ENCODE peak calls at places on chromosomes 13 and 19, in five cellular contexts. E is fibroblast of lung, F is ovary, B is AG04450, T is neural progenitor cell. R is an unnamed sample.
A peak's percentile ranks its signal among the peaks of the same experiment; 100 is the strongest.

GRCh38 chr13:59229401-59229800 is 934.3 kb downstream of the DIAPH3 start:
- DNase-seq in B (no peak), E (no peak), T (no peak), F (no peak), R (no peak)

GRCh38 chr19:40802300-40803169 is 3.5 kb downstream of the EGLN2 start:
- DNase-seq in T (no peak), E (no peak), F (peak; percentile 79), B (no peak), R (peak; percentile 83)

GRCh38 chr13:31670831-31671617 is 68.3 kb upstream of the RXFP2 start:
- DNase-seq in B (no peak), E (no peak), T (no peak), F (no peak), R (no peak)

GRCh38 chr13:73054712-73055111 is 4.1 kb upstream of the KLF5 start:
- DNase-seq in B (no peak), T (no peak), E (no peak), F (no peak), R (no peak)

GRCh38 chr19:53994811-53995210 is 3.4 kb downstream of the CACNG6 start:
- DNase-seq in F (no peak), E (peak; percentile 21), T (no peak), B (no peak), R (no peak)

GRCh38 chr19:50332264-50333038 is 3.3 kb upstream of the KCNC3 start:
- DNase-seq in F (no peak), E (no peak), T (peak; percentile 77), B (no peak), R (no peak)

GRCh38 chr19:14440049-14440448 is 6.9 kb downstream of the PKN1 start:
- DNase-seq in F (no peak), T (no peak), E (no peak), B (no peak), R (peak; percentile 71)

GRCh38 chr19:55581828-55582223 is 1.2 kb upstream of the ZNF579 start:
- DNase-seq in F (no peak), T (no peak), B (no peak), E (no peak), R (no peak)

GRCh38 chr13:72180253-72180952 is 313.4 kb upstream of the DACH1 start:
- DNase-seq in F (no peak), T (peak; percentile 8), B (no peak), E (peak; percentile 92), R (no peak)

GRCh38 chr13:112733661-112734379 is 44.0 kb downstream of the ATP11A start:
- DNase-seq in B (no peak), F (no peak), T (peak; percentile 89), E (peak; percentile 27), R (no peak)

GRCh38 chr13:95743192-95743591 is 66.3 kb downstream of the DNAJC3 start:
- DNase-seq in T (no peak), E (no peak), B (no peak), F (no peak), R (no peak)

GRCh38 chr13:95250961-95251360 is 50.3 kb downstream of the ABCC4 start:
- DNase-seq in F (no peak), T (no peak), E (no peak), B (no peak), R (no peak)

GRCh38 chr13:26425439-26426358 is 131.8 kb upstream of the WASF3 start:
- DNase-seq in T (no peak), B (peak; percentile 37), F (no peak), E (peak; percentile 68), R (no peak)

GRCh38 chr13:97648881-97649224 is 214.9 kb downstream of the RAP2A start:
- DNase-seq in E (no peak), B (no peak), F (no peak), T (no peak), R (no peak)

GRCh38 chr19:32172761-32173160 is 172.6 kb upstream of the ZNF507 start:
- DNase-seq in T (peak; percentile 36), F (no peak), E (no peak), B (no peak), R (no peak)

GRCh38 chr19:35295792-35296462 is 4.0 kb downstream of the MAG start:
- DNase-seq in B (no peak), F (no peak), E (no peak), T (no peak), R (no peak)

GRCh38 chr13:80307401-80307987 is 33.4 kb downstream of the SPRY2 start:
- DNase-seq in F (no peak), B (no peak), E (no peak), T (no peak), R (no peak)

GRCh38 chr13:41561179-41561578 is 103.8 kb downstream of the RGCC start:
- DNase-seq in E (peak; percentile 47), F (no peak), T (no peak), B (no peak), R (no peak)

GRCh38 chr13:37695200-37695599 is 96.6 kb upstream of the POSTN start:
- DNase-seq in T (no peak), F (no peak), B (no peak), E (no peak), R (no peak)

GRCh38 chr13:35164324-35164932 is 222.4 kb downstream of the NBEA start:
- DNase-seq in E (peak; percentile 37), F (no peak), T (peak; percentile 46), B (no peak), R (no peak)

GRCh38 chr19:50557009-50557613 is 11.1 kb downstream of the LRRC4B start:
- DNase-seq in F (no peak), T (peak; percentile 46), B (no peak), E (no peak), R (no peak)

GRCh38 chr19:373391-374182 is 29.0 kb upstream of the MIER2 start:
- DNase-seq in B (no peak), E (no peak), F (no peak), T (no peak), R (no peak)

GRCh38 chr19:44903602-44904425 is 1.8 kb upstream of the APOE start:
- DNase-seq in B (no peak), F (peak; percentile 81), E (peak; percentile 36), T (peak; percentile 73), R (peak; percentile 79)

GRCh38 chr19:48436586-48436985 is 9.2 kb upstream of the GRWD1 start:
- DNase-seq in F (no peak), B (no peak), T (no peak), E (no peak), R (no peak)

GRCh38 chr19:31572671-31573298 is 223.5 kb upstream of the TSHZ3 start:
- DNase-seq in B (no peak), T (peak; percentile 23), F (no peak), E (no peak), R (no peak)

GRCh38 chr13:33940898-33941297 is 122.9 kb downstream of the RFC3 start:
- DNase-seq in F (no peak), E (no peak), B (no peak), T (peak; percentile 45), R (no peak)

GRCh38 chr19:38440592-38440991 is 7.1 kb downstream of the RYR1 start:
- DNase-seq in T (no peak), B (no peak), F (no peak), E (no peak), R (no peak)

GRCh38 chr19:38442736-38443135 is 9.2 kb downstream of the RYR1 start:
- DNase-seq in F (no peak), T (no peak), E (no peak), B (no peak), R (no peak)

GRCh38 chr19:38444026-38444425 is 10.5 kb downstream of the RYR1 start:
- DNase-seq in F (no peak), E (no peak), T (no peak), B (no peak), R (no peak)

GRCh38 chr19:38443458-38444001 is 10.0 kb downstream of the RYR1 start:
- DNase-seq in E (no peak), F (no peak), B (no peak), T (no peak), R (no peak)

DNA sequence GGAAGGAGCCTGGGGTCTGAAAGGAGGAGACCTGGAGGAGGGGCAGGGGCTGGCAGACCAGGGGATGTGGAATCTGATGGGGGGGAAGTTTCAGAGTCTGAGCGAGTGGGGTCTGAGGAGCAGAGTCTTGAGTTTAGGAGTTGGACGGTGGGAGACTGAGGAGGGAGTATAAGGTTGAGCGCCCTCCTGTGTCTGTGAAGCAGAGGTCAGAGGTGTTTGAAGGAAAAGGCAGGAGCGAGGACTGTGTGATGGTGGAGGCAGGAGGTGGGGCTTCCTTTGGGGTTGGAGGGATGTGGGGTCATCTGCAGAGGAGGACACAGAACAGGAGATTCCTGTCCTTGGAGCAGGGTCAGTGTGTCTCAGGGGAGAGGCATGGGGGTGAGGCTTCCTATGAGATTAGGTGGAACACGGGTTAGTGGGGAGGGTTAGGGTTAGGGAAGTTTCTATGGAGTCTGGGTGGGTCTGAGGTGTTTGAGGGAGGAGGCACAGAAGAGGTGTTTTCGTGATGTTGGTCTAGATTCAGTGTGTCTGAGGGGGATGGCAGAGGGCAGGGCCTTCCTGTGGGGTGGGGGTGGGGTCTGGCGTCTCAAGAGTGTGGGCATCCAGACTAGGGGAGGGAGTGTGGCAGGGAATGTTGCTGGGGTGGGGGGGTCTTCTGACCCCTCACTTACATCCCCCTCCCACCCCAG is 8.3 kb downstream of the RYR1 start:
- DNase-seq in B (no peak), F (no peak), T (peak; percentile 71), E (no peak), R (no peak)
- TF ChIP-seq CTCF in B (peak; percentile 8), F (no peak), T (peak; percentile 61), E (no peak), R (no peak)

GRCh38 chr13:99988469-99989375 is 7.1 kb downstream of the ZIC2 start:
- DNase-seq in T (peak; percentile 70), F (no peak), E (no peak), B (no peak), R (no peak)

GRCh38 chr13:99991013-99991805 is 9.6 kb downstream of the ZIC2 start:
- DNase-seq in F (no peak), E (no peak), B (no peak), T (peak; percentile 39), R (no peak)

GRCh38 chr13:99989376-99990044 is 7.9 kb downstream of the ZIC2 start:
- DNase-seq in E (no peak), F (no peak), T (peak; percentile 56), B (no peak), R (no peak)

GRCh38 chr13:99991806-99992242 is 10.2 kb downstream of the ZIC2 start:
- DNase-seq in B (no peak), F (no peak), T (peak; percentile 83), E (no peak), R (no peak)

GRCh38 chr13:99990045-99990977 is 8.7 kb downstream of the ZIC2 start:
- DNase-seq in E (no peak), B (no peak), T (peak; percentile 63), F (no peak), R (no peak)
- H3K27me3 ChIP-seq in E (peaks cover 82% of the 10 kb centered on the region), B (peaks cover 95% of the 10 kb centered on the region), T (peaks cover 80% of the 10 kb centered on the region), F (no peaks in the 10 kb centered on the region), R (peaks cover 95% of the 10 kb centered on the region)

DNA sequence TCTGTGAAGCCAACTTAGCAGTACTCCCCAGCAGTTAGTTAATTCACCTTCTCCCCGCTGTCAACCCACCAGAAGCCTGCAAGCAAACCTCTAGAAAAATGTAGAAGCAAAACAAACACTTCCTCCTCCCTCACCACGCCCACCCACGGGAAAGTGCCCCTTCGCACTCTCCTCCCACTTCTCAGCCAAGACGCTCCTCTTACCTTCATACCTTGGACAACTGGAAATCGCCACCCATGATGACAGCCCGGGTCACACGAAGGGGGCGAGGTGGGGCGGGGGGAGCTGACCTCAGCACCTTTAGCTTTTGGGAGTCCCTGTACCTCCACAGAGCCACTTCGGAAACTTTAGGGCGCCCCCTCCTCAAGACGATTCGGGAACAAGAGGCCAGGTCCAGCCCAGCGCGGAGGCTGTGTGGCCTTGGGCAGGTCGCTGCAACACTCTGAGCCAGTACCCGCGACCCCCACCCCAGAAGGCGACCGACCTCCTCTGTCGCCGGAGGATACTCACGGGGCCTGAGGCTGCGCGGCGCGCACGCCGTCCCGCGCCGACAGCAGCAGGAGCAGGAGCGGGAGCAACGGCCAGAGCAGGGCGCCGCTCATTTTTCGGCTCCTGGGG is 460 bp downstream of the CPAMD8 start:
- DNase-seq in T (peak; percentile 44), E (no peak), B (no peak), F (no peak), R (no peak)
- H3K4me3 ChIP-seq in T (peak overlapping the region; percentile 91), E (no peak overlapping the region), B (no peak overlapping the region), F (no peak overlapping the region), R (peak overlapping the region; percentile 11)

GRCh38 chr13:78764665-78765064 is 105.7 kb upstream of the OBI1 start:
- DNase-seq in T (peak; percentile 26), B (no peak), E (no peak), F (no peak), R (no peak)
- TF ChIP-seq CTCF in T (peak; percentile 44), B (no peak), E (no peak), F (no peak), R (no peak)

R was measured in colonic mucosa.